ENCODE peak calls at places on chromosomes 2 and 18, in five cellular contexts. Q is natural killer cell treated with Interleukin-12 subunit alpha and Interleukin-12 subunit beta and Interleukin-15 and Interleukin-18, amount 100 ng/mL, for 72 hours; L is GM13977; G is RWPE1; U is IMR-90. B is an unnamed sample.
A peak's percentile ranks its signal among the peaks of the same experiment; 100 is the strongest.

GRCh38 chr2:20596973-20597867 is 53.7 kb downstream of the HS1BP3 start:
- DNase-seq in Q (no peak), L (no peak), G (no peak), U (no peak), B (peak; percentile 55)

GRCh38 chr2:10091182-10091932 is 11.1 kb upstream of the CYS1 start:
- DNase-seq in Q (no peak), L (no peak), G (no peak), U (no peak), B (no peak)

GRCh38 chr2:163312723-163313122 is 423.1 kb downstream of the FIGN start:
- DNase-seq in Q (no peak), L (no peak), G (no peak), U (no peak), B (no peak)

GRCh38 chr2:28276076-28276618 is 116.5 kb upstream of the FOSL2 start:
- DNase-seq in Q (no peak), L (peak; percentile 49), G (peak; percentile 94), U (peak; percentile 100), B (peak; percentile 67)

GRCh38 chr18:63578357-63578958 is 8.7 kb upstream of the SERPINB13 start:
- DNase-seq in Q (no peak), L (peak; percentile 28), G (no peak), U (peak; percentile 36), B (no peak)

GRCh38 chr2:232421189-232421785 is 14.6 kb downstream of the ALPG start:
- DNase-seq in Q (no peak), L (no peak), G (no peak), U (no peak), B (no peak)

GRCh38 chr2:240560084-240560479 is at the start of gene DUSP28:
- DNase-seq in Q (peak; percentile 95), L (peak; percentile 94), G (peak; percentile 83), U (peak; percentile 80), B (peak; percentile 96)

GRCh38 chr2:42084231-42084671 is 36.4 kb downstream of the PKDCC start:
- DNase-seq in Q (no peak), L (no peak), G (no peak), U (peak; percentile 84), B (no peak)

GRCh38 chr2:6942848-6943247 is 25.6 kb downstream of the RNF144A start:
- DNase-seq in Q (no peak), L (no peak), G (no peak), U (no peak), B (no peak)

GRCh38 chr2:234710066-234710465 is 213.2 kb upstream of the ARL4C start:
- DNase-seq in Q (no peak), L (no peak), G (no peak), U (no peak), B (no peak)

GRCh38 chr18:41395695-41396094 is 559.3 kb upstream of the PIK3C3 start:
- DNase-seq in Q (no peak), L (no peak), G (no peak), U (peak; percentile 1), B (no peak)

GRCh38 chr2:72116081-72116533 is 31.6 kb downstream of the CYP26B1 start:
- DNase-seq in Q (no peak), L (no peak), G (no peak), U (no peak), B (no peak)

GRCh38 chr2:234826676-234827075 is 125.1 kb upstream of the SH3BP4 start:
- DNase-seq in Q (no peak), L (no peak), G (no peak), U (no peak), B (no peak)

GRCh38 chr2:64980192-64980591 is 9.0 kb upstream of the SLC1A4 start:
- DNase-seq in Q (no peak), L (no peak), G (no peak), U (no peak), B (no peak)

GRCh38 chr2:109237792-109238191 is 108.8 kb downstream of the SH3RF3 start:
- DNase-seq in Q (no peak), L (no peak), G (no peak), U (no peak), B (no peak)

GRCh38 chr2:240996834-240997140 is 1.6 kb upstream of the SNED1 start:
- DNase-seq in Q (no peak), L (no peak), G (no peak), U (no peak), B (no peak)

GRCh38 chr2:202116686-202117085 is 43.6 kb downstream of the KIAA2012 start:
- DNase-seq in Q (no peak), L (no peak), G (no peak), U (no peak), B (no peak)

GRCh38 chr2:232447638-232448472 is 8.1 kb upstream of the ALPI start:
- DNase-seq in Q (no peak), L (no peak), G (no peak), U (no peak), B (peak; percentile 59)

GRCh38 chr18:9612989-9613388 is 1.4 kb downstream of the PPP4R1 start:
- DNase-seq in Q (no peak), L (peak; percentile 40), G (no peak), U (no peak), B (no peak)

GRCh38 chr2:201697899-201698298 is 545 bp downstream of the MPP4 start:
- DNase-seq in Q (no peak), L (no peak), G (peak; percentile 50), U (peak; percentile 86), B (no peak)

GRCh38 chr18:77206676-77207370 is 42.8 kb upstream of the GALR1 start:
- DNase-seq in Q (no peak), L (no peak), G (no peak), U (peak; percentile 70), B (peak; percentile 36)

GRCh38 chr2:5482929-5483331 is 209.3 kb upstream of the SOX11 start:
- DNase-seq in Q (no peak), L (no peak), G (no peak), U (no peak), B (no peak)

GRCh38 chr2:161625314-161625919 is 1.2 kb downstream of the SLC4A10 start:
- DNase-seq in Q (no peak), L (no peak), G (no peak), U (no peak), B (no peak)

GRCh38 chr2:33763671-33764310 is 164.7 kb upstream of the FAM98A start:
- DNase-seq in Q (no peak), L (no peak), G (no peak), U (no peak), B (no peak)

GRCh38 chr2:48346124-48346536 is 183.8 kb upstream of the STON1 start:
- DNase-seq in Q (no peak), L (no peak), G (no peak), U (peak; percentile 91), B (peak; percentile 73)

GRCh38 chr2:234031207-234031606 is 19.3 kb upstream of the SPP2 start:
- DNase-seq in Q (no peak), L (no peak), G (no peak), U (peak; percentile 12), B (no peak)

B was measured in ascending aorta.